ENCODE peak calls at places on chromosomes 6 and 20, in four cellular contexts. D, Y, A and U are unnamed samples.

GRCh38 chr20:36830791-36831691 is 44.9 kb upstream of the TLDC2 start:
- DNase-seq in D (no peak), A (no peak), Y (no peak), U (no peak)

GRCh38 chr20:37651932-37652331 is 41.9 kb upstream of the CTNNBL1 start:
- DNase-seq in Y (peak), A (no peak), D (peak), U (no peak)

GRCh38 chr6:151178373-151178772 is 61.4 kb upstream of the AKAP12 start:
- DNase-seq in D (no peak), A (no peak), Y (no peak), U (no peak)

GRCh38 chr6:116461563-116462507 is 660 bp downstream of the CALHM6 start:
- DNase-seq in A (peak), Y (no peak), D (peak), U (no peak)

GRCh38 chr20:46964299-46965123 is 69.9 kb downstream of the EYA2 start:
- DNase-seq in D (peak), Y (no peak), A (no peak), U (no peak)

GRCh38 chr6:142746524-142746923 is 198.5 kb downstream of the HIVEP2 start:
- DNase-seq in Y (peak), A (no peak), D (no peak), U (no peak)

GRCh38 chr6:79042088-79042798 is 35.8 kb downstream of the PHIP start:
- DNase-seq in D (no peak), Y (no peak), A (no peak), U (no peak)

GRCh38 chr6:42460892-42461291 is 9.2 kb upstream of the TRERF1 start:
- DNase-seq in A (no peak), D (no peak), Y (no peak), U (no peak)

GRCh38 chr6:43377710-43378229 is 8.3 kb upstream of the ZNF318 start:
- DNase-seq in Y (no peak), D (no peak), A (no peak), U (no peak)

GRCh38 chr20:56630086-56630493 is 984 bp downstream of the TFAP2C start:
- DNase-seq in A (no peak), Y (peak), D (peak), U (no peak)

GRCh38 chr20:16749573-16749972 is 1.4 kb downstream of the OTOR start:
- DNase-seq in A (no peak), D (no peak), Y (no peak), U (no peak)

GRCh38 chr20:61510778-61511330 is 258.8 kb downstream of the CDH4 start:
- DNase-seq in A (no peak), D (no peak), Y (no peak), U (no peak)

GRCh38 chr6:135072753-135073152 is 18.1 kb upstream of the HBS1L start:
- DNase-seq in A (no peak), Y (no peak), D (no peak), U (no peak)

GRCh38 chr6:7058250-7058923 is 49.4 kb upstream of the RREB1 start:
- DNase-seq in A (no peak), Y (peak), D (peak), U (no peak)

GRCh38 chr20:33306228-33306627 is 23.2 kb downstream of the BPIFB1 start:
- DNase-seq in Y (no peak), D (no peak), A (no peak), U (no peak)

GRCh38 chr20:34410331-34410730 is 47.3 kb downstream of the ITCH start:
- DNase-seq in D (no peak), Y (no peak), A (no peak), U (no peak)

GRCh38 chr6:38337819-38338465 is 301.8 kb downstream of the BTBD9 start:
- DNase-seq in A (no peak), D (no peak), Y (peak), U (no peak)

GRCh38 chr20:61056136-61056535 is 195.9 kb upstream of the CDH4 start:
- DNase-seq in Y (no peak), A (peak), D (no peak), U (no peak)

GRCh38 chr6:29631209-29631810 is 1.7 kb downstream of the GABBR1 start:
- DNase-seq in Y (no peak), D (no peak), A (no peak), U (no peak)
- TF ChIP-seq EP300 in Y (no peak), D (no peak), A (no peak), U (no peak)

DNA sequence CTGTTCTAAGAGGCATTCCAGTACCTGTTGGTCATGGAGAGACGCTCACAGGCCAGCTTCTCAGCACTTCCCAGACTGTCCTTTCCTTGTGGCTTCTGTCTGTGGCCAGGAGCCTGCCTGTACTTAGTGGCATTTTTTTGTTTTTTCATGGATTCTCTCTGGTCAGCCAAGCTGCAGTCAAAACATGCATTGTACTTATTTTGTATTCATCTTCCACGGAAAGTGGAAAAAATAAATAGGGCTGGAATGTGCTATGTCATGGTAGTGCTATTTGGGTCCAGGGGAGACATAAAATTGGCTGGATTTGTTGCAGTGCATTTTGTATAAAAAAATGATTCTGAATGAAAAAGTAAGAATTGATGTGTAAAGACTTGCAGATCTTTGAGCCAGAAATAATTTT is 29.1 kb downstream of the ZDHHC14 start:
- DNase-seq in Y (no peak), A (no peak), D (no peak), U (no peak)
- H3K27ac ChIP-seq in Y (no peak), A (no peak), D (no peak), U (no peak)

GRCh38 chr6:97668716-97669115 is 385.7 kb upstream of the MMS22L start:
- DNase-seq in Y (no peak), A (no peak), D (no peak), U (no peak)
- TF ChIP-seq EP300 in Y (no peak), A (no peak), D (no peak), U (no peak)

DNA sequence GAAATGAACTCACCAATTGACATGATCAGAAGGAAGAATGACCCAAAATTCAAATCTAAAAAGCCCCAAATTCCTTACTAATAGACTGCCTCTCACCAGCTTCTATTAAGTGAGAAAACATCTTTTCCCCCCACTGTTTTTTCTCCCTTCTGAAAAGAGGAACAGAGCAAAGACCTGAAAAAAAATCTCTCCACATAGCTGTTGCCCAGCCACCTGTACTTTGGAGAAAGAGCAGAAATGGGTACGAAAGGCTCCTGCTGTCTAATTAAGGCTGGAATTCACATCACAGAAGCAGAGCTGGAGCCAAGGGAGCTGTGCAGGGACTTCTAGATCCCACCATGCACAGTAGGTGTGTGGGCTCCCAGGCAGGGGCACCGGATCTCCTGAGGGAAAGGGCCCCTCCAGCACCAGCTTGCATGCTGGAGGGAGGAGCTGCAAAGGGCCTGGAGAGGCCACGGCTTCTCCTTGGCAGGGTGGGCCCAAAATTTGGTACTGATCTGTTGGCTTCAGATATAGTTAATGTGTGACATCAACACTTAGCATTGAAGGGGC is 73.2 kb upstream of the DUSP22 start:
- DNase-seq in A (peak), Y (no peak), D (no peak), U (no peak)
- H3K27ac ChIP-seq in A (no peak), Y (no peak), D (no peak), U (no peak)

GRCh38 chr20:45890997-45891983 is at the start of the genes CTSA and NEURL2:
- DNase-seq in A (peak), D (peak), Y (peak), U (peak)
- TF ChIP-seq EP300 in A (no peak), D (no peak), Y (no peak), U (no peak)

GRCh38 chr6:16721977-16722376 is 39.3 kb downstream of the ATXN1 start:
- DNase-seq in Y (no peak), D (no peak), A (no peak), U (no peak)

GRCh38 chr6:16723833-16724232 is 37.4 kb downstream of the ATXN1 start:
- DNase-seq in D (no peak), A (no peak), Y (no peak), U (no peak)

GRCh38 chr6:16720861-16721260 is 40.4 kb downstream of the ATXN1 start:
- DNase-seq in Y (no peak), A (no peak), D (no peak), U (no peak)

GRCh38 chr6:16725145-16725864 is 36.0 kb downstream of the ATXN1 start:
- DNase-seq in A (no peak), D (no peak), Y (no peak), U (no peak)

DNA sequence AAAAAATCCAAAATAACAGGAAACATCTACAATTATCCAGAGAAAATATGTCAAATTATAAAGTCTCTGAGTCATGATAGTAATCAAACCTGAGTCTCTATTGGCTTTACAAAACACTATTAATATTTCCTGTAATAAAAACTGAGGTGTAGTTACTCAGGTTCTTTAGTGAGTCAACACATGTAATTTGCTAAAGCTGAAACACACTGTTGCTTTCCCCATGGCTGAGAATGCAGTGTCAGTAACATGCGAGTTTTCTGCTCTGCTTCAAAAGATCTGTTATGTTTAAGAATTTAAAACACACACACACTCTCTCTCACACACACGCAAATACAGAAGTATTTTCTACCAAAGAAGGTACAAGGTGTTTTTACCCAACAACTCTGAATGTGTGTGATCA is 38.6 kb downstream of the ATXN1 start:
- DNase-seq in A (no peak), D (no peak), Y (no peak), U (no peak)
- H3K27ac ChIP-seq in A (peak), D (no peak), Y (peak), U (no peak)